ENCODE peak calls at places on chromosomes 13 and 19, in nine cellular contexts. R is ascending aorta, M is mesendoderm, Z is kidney epithelial cell, U is small intestine, L is suprapubic skin, K is heart right ventricle, S is IMR-90, W is HAP-1. A is an unnamed sample. For H3K36me3, the result is how much of the 10 kb centered on the place peaks cover.

GRCh38 chr19:16342002-16342715 is 17.5 kb downstream of the KLF2 start:
- DNase-seq in R (no peak), M (no peak), Z (no peak), U (no peak), L (no peak), K (peak), S (no peak), W (no peak), A (no peak)

GRCh38 chr19:56403261-56403660 is 871 bp upstream of the ZNF583 start:
- DNase-seq in R (no peak), M (no peak), Z (no peak), U (no peak), L (no peak), K (no peak), S (peak), W (no peak), A (no peak)

GRCh38 chr19:29293736-29294342 is 80.9 kb upstream of the UQCRFS1 start:
- DNase-seq in R (no peak), M (no peak), Z (no peak), U (no peak), L (peak), K (no peak), S (no peak), W (no peak), A (no peak)

GRCh38 chr13:84433024-84433423 is 550.8 kb upstream of the SLITRK1 start:
- DNase-seq in R (no peak), M (no peak), Z (peak), U (no peak), L (no peak), K (no peak), S (peak), W (no peak), A (no peak)

GRCh38 chr19:21835429-21835809 is 563 bp downstream of the ZNF43 start:
- DNase-seq in R (no peak), M (no peak), Z (no peak), U (no peak), L (no peak), K (peak), S (no peak), W (no peak), A (peak)

GRCh38 chr13:36804588-36804987 is 14.4 kb upstream of the RFXAP start:
- DNase-seq in R (no peak), M (no peak), Z (no peak), U (no peak), L (no peak), K (no peak), S (no peak), W (no peak), A (no peak)

GRCh38 chr13:30618186-30618937 is 642 bp downstream of the USPL1 start:
- DNase-seq in R (no peak), M (no peak), Z (no peak), U (peak), L (no peak), K (peak), S (no peak), W (no peak), A (peak)

GRCh38 chr19:1807695-1808394 is 4.2 kb downstream of the ATP8B3 start:
- DNase-seq in R (no peak), M (no peak), Z (no peak), U (no peak), L (no peak), K (no peak), S (no peak), W (no peak), A (peak)

GRCh38 chr13:35884211-35884610 is 247.0 kb downstream of the DCLK1 start:
- DNase-seq in R (no peak), M (no peak), Z (no peak), U (no peak), L (no peak), K (no peak), S (no peak), W (peak), A (no peak)

GRCh38 chr13:45352031-45352430 is 11.0 kb upstream of the TPT1 start:
- DNase-seq in R (no peak), M (no peak), Z (no peak), U (no peak), L (no peak), K (no peak), S (no peak), W (no peak), A (no peak)

GRCh38 chr19:10871711-10872550 is 578 bp downstream of the CARM1 start:
- DNase-seq in R (no peak), M (no peak), Z (no peak), U (peak), L (no peak), K (peak), S (no peak), W (no peak), A (peak)

GRCh38 chr19:33458807-33459206 is 62.8 kb downstream of the PEPD start:
- DNase-seq in R (no peak), M (no peak), Z (no peak), U (no peak), L (peak), K (no peak), S (no peak), W (no peak), A (peak)
- H3K36me3 ChIP-seq in R (under half), M (under half), Z (under half), U (under half), L (under half), K (under half), S (under half), W (under half), A (under half)

GRCh38 chr13:38636106-38636505 is 50.8 kb upstream of the FREM2 start:
- DNase-seq in R (no peak), M (no peak), Z (no peak), U (no peak), L (no peak), K (no peak), S (no peak), W (no peak), A (no peak)
- H3K36me3 ChIP-seq in R (under half), M (under half), Z (under half), U (under half), L (under half), K (under half), S (under half), W (under half), A (under half)

DNA sequence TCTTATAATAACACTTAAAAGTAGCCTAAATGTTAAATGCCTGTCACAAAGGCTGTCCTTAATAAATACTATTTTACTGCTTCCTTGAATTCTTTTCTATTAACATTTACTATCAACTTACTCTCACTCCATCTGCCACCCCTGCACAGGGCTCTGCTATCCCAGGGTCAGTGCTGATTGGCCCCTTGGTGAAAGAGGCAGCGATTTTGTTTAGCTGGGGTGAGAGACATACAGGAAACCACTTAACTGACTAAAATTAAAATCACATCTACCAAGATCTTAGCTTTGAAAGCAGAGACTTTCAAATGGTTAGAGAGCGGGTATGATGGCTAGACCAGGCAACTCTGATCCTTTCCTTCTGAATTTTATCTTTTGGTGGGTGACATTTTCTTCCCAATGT is 149.9 kb upstream of the HTR2A start:
- DNase-seq in R (no peak), M (no peak), Z (no peak), U (no peak), L (no peak), K (no peak), S (no peak), W (no peak), A (no peak)
- H3K36me3 ChIP-seq in R (under half), M (under half), Z (under half), U (under half), L (under half), K (under half), S (under half), W (under half), A (under half)

GRCh38 chr13:78061806-78062205 is 143.2 kb upstream of the EDNRB start:
- DNase-seq in R (no peak), M (no peak), Z (no peak), U (no peak), L (no peak), K (no peak), S (no peak), W (no peak), A (peak)
- H3K36me3 ChIP-seq in R (under half), M (under half), Z (under half), U (under half), L (under half), K (under half), S (under half), W (under half), A (under half)

GRCh38 chr13:42354246-42355117 is 82.5 kb downstream of the AKAP11 start:
- DNase-seq in R (no peak), M (peak), Z (peak), U (peak), L (no peak), K (no peak), S (peak), W (no peak), A (no peak)

GRCh38 chr13:42350141-42350540 is 78.2 kb downstream of the AKAP11 start:
- DNase-seq in R (no peak), M (no peak), Z (no peak), U (no peak), L (no peak), K (no peak), S (no peak), W (no peak), A (no peak)

GRCh38 chr13:42345367-42345766 is 73.4 kb downstream of the AKAP11 start:
- DNase-seq in R (no peak), M (no peak), Z (no peak), U (no peak), L (no peak), K (no peak), S (no peak), W (no peak), A (no peak)

GRCh38 chr13:42348576-42348975 is 76.6 kb downstream of the AKAP11 start:
- DNase-seq in R (no peak), M (no peak), Z (no peak), U (no peak), L (no peak), K (no peak), S (no peak), W (no peak), A (no peak)
- H3K36me3 ChIP-seq in R (under half), M (under half), Z (under half), U (under half), L (under half), K (under half), S (under half), W (under half), A (under half)

GRCh38 chr13:21569686-21570085 is 34.3 kb downstream of the MICU2 start:
- DNase-seq in R (no peak), M (no peak), Z (no peak), U (no peak), L (no peak), K (no peak), S (no peak), W (no peak), A (no peak)
- H3K36me3 ChIP-seq in R (under half), M (under half), Z (under half), U (under half), L (under half), K (under half), S (under half), W (under half), A (under half)

A was measured in left lung.